ENCODE peak calls at places on chromosomes 13 and 19, in four cellular contexts. One of them, this sample, is unnamed.

GRCh38 chr19:12126707-12127106 is 13.4 kb downstream of the ZNF20 start:
- DNase-seq in K562: peak
- DNase-seq in HepG2: peak
- DNase-seq in GM12878: no peak
- DNase-seq in this sample: no peak

GRCh38 chr13:23965346-23965745 is 68.0 kb upstream of the C1QTNF9B start:
- DNase-seq in K562: no peak
- DNase-seq in HepG2: no peak
- DNase-seq in GM12878: no peak
- DNase-seq in this sample: no peak

GRCh38 chr13:99165753-99166587 is 34.7 kb upstream of the UBAC2 start:
- DNase-seq in K562: no peak
- DNase-seq in HepG2: no peak
- DNase-seq in GM12878: no peak
- DNase-seq in this sample: no peak

GRCh38 chr19:2973229-2973628 is 4.1 kb upstream of the TLE6 start:
- DNase-seq in K562: no peak
- DNase-seq in HepG2: no peak
- DNase-seq in GM12878: no peak
- DNase-seq in this sample: no peak

GRCh38 chr13:41018583-41018909 is 570 bp downstream of the ELF1 start:
- DNase-seq in K562: no peak
- DNase-seq in HepG2: no peak
- DNase-seq in GM12878: no peak
- DNase-seq in this sample: no peak

GRCh38 chr19:19480688-19481087 is 34.7 kb downstream of the TSSK6 start:
- DNase-seq in K562: no peak
- DNase-seq in HepG2: no peak
- DNase-seq in GM12878: peak
- DNase-seq in this sample: no peak

GRCh38 chr13:64471916-64472315 is 2758.2 kb downstream of the PCDH9 start:
- DNase-seq in K562: no peak
- DNase-seq in HepG2: peak
- DNase-seq in GM12878: no peak
- DNase-seq in this sample: peak

GRCh38 chr19:5193192-5193591 is 147.4 kb downstream of the PTPRS start:
- DNase-seq in K562: no peak
- DNase-seq in HepG2: no peak
- DNase-seq in GM12878: no peak
- DNase-seq in this sample: no peak

GRCh38 chr13:46801831-46802230 is 4.9 kb upstream of the ESD start:
- DNase-seq in K562: no peak
- DNase-seq in HepG2: no peak
- DNase-seq in GM12878: no peak
- DNase-seq in this sample: no peak

GRCh38 chr13:98475521-98475920 is 101.4 kb downstream of the STK24 start:
- DNase-seq in K562: peak
- DNase-seq in HepG2: no peak
- DNase-seq in GM12878: no peak
- DNase-seq in this sample: no peak

GRCh38 chr13:71877280-71877653 is 10.3 kb upstream of the DACH1 start:
- DNase-seq in K562: no peak
- DNase-seq in HepG2: no peak
- DNase-seq in GM12878: no peak
- DNase-seq in this sample: no peak

GRCh38 chr19:17777840-17778620 is 16.9 kb upstream of the B3GNT3 start:
- DNase-seq in K562: peak
- DNase-seq in HepG2: peak
- DNase-seq in GM12878: no peak
- DNase-seq in this sample: peak

GRCh38 chr13:66180806-66181205 is 1049.3 kb downstream of the PCDH9 start:
- DNase-seq in K562: no peak
- DNase-seq in HepG2: no peak
- DNase-seq in GM12878: no peak
- DNase-seq in this sample: no peak

GRCh38 chr13:112842343-112842856 is 126.6 kb upstream of the MCF2L start:
- DNase-seq in K562: no peak
- DNase-seq in HepG2: no peak
- DNase-seq in GM12878: no peak
- DNase-seq in this sample: no peak

GRCh38 chr19:7632340-7633203 is 947 bp downstream of the PCP2 start:
- DNase-seq in K562: no peak
- DNase-seq in HepG2: no peak
- DNase-seq in GM12878: no peak
- DNase-seq in this sample: no peak

GRCh38 chr13:75635621-75636338 is at the start of gene LMO7:
- DNase-seq in K562: peak
- DNase-seq in HepG2: peak
- DNase-seq in GM12878: no peak
- DNase-seq in this sample: peak

GRCh38 chr19:30171795-30172642 is 200.2 kb upstream of the ZNF536 start:
- DNase-seq in K562: no peak
- DNase-seq in HepG2: no peak
- DNase-seq in GM12878: no peak
- DNase-seq in this sample: no peak

GRCh38 chr19:3186891-3187661 is 1.3 kb downstream of the NCLN start:
- DNase-seq in K562: peak
- DNase-seq in HepG2: no peak
- DNase-seq in GM12878: no peak
- DNase-seq in this sample: no peak

GRCh38 chr13:42497798-42498197 is 76.2 kb upstream of the TNFSF11 start:
- DNase-seq in K562: no peak
- DNase-seq in HepG2: no peak
- DNase-seq in GM12878: peak
- DNase-seq in this sample: no peak

GRCh38 chr13:30376426-30377311 is 45.6 kb upstream of the UBE2L5 start:
- DNase-seq in K562: no peak
- DNase-seq in HepG2: no peak
- DNase-seq in GM12878: peak
- DNase-seq in this sample: no peak

GRCh38 chr19:31427857-31428256 is 78.6 kb upstream of the TSHZ3 start:
- DNase-seq in K562: no peak
- DNase-seq in HepG2: no peak
- DNase-seq in GM12878: no peak
- DNase-seq in this sample: no peak

GRCh38 chr19:32662186-32662585 is 12.8 kb downstream of the ANKRD27 start:
- DNase-seq in K562: no peak
- DNase-seq in HepG2: no peak
- DNase-seq in GM12878: no peak
- DNase-seq in this sample: no peak

GRCh38 chr19:46900341-46900740 is 39.5 kb downstream of the ARHGAP35 start:
- DNase-seq in K562: no peak
- DNase-seq in HepG2: no peak
- DNase-seq in GM12878: no peak
- DNase-seq in this sample: no peak

GRCh38 chr13:99484405-99484981 is 16.8 kb upstream of the TM9SF2 start:
- DNase-seq in K562: no peak
- DNase-seq in HepG2: no peak
- DNase-seq in GM12878: no peak
- DNase-seq in this sample: no peak

GRCh38 chr19:7701654-7702457 is at the start of gene FCER2:
- DNase-seq in K562: no peak
- DNase-seq in HepG2: peak
- DNase-seq in GM12878: peak
- DNase-seq in this sample: no peak

GRCh38 chr19:54256250-54257115 is 590 bp downstream of the LILRB5 start:
- DNase-seq in K562: no peak
- DNase-seq in HepG2: no peak
- DNase-seq in GM12878: no peak
- DNase-seq in this sample: no peak

GRCh38 chr13:110561335-110562033 is at the start of gene RAB20:
- DNase-seq in K562: peak
- DNase-seq in HepG2: peak
- DNase-seq in GM12878: no peak
- DNase-seq in this sample: peak
- TF ChIP-seq CHD4 in K562: no peak
- TF ChIP-seq CHD4 in HepG2: no peak
- TF ChIP-seq CHD4 in GM12878: no peak
- TF ChIP-seq CHD4 in this sample: no peak

GRCh38 chr13:37929308-37929707 is 59.7 kb upstream of the TRPC4 start:
- DNase-seq in K562: no peak
- DNase-seq in HepG2: no peak
- DNase-seq in GM12878: no peak
- DNase-seq in this sample: no peak
- TF ChIP-seq CHD4 in K562: no peak
- TF ChIP-seq CHD4 in HepG2: no peak
- TF ChIP-seq CHD4 in GM12878: no peak
- TF ChIP-seq CHD4 in this sample: no peak

DNA sequence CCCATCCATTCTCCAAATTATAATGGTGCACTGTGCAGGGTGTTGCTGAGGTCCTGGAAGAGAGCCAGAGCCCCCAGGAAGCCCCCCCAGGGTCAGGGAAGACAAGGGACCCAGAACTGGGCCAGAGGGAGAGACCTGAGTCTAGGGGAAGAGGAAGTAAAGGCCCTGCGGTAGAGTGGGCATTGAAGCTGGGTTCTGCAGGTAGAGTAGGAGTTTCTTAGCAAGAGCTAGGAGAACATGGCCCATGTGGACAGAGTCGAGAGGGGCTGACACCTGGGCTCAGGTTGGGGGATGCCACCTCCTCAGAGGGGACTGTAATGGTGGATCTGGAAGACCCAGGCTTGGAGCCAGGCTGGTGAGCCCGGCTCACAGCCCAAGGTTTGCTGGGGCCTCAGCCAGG is 17.0 kb upstream of the ONECUT3 start:
- DNase-seq in K562: no peak
- DNase-seq in HepG2: no peak
- DNase-seq in GM12878: no peak
- DNase-seq in this sample: no peak
- TF ChIP-seq CHD4 in K562: no peak
- TF ChIP-seq CHD4 in HepG2: no peak
- TF ChIP-seq CHD4 in GM12878: no peak
- TF ChIP-seq CHD4 in this sample: no peak

DNA sequence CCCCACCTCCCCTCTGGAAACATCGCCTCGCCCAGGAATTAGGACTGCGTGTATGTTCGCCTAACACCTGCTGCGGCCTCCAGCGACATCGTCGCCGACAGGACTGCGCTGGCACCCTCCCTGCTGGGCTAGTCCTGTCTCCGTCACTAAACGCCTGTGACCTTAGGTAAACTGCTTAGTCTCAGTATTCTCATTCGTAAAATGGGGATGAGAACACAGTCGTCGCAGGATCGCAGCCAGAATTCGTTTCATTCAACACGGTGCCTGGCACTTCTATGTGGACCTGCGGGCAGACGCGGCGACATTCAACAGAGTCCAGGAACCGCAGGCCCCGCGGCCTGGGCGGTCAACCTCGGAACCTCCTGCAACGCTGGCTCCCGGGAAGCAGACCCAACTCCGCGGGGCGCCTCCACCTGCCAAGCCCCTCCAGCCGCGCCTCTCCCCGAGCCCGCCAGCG is 485 bp downstream of the CRYL1 start:
- DNase-seq in K562: peak
- DNase-seq in HepG2: peak
- DNase-seq in GM12878: no peak
- DNase-seq in this sample: no peak
- TF ChIP-seq CHD4 in K562: no peak
- TF ChIP-seq CHD4 in HepG2: no peak
- TF ChIP-seq CHD4 in GM12878: no peak
- TF ChIP-seq CHD4 in this sample: no peak

This sample was measured in A549.